ENCODE peak calls at places on chromosomes 1 and 21, in four cellular contexts. Q is K562, Z is IMR-90, G is SK-N-SH. R is an unnamed sample.

GRCh38 chr1:24295547-24295946 is 23.6 kb upstream of the GRHL3 start:
- DNase-seq in Q (no peak), Z (no peak), G (no peak), R (no peak)

GRCh38 chr1:76690784-76691183 is 176.5 kb upstream of the ST6GALNAC5 start:
- DNase-seq in Q (no peak), Z (no peak), G (no peak), R (peak; percentile 45)

GRCh38 chr1:153631047-153632022 is 2.5 kb upstream of the CHTOP start:
- DNase-seq in Q (no peak), Z (no peak), G (no peak), R (peak; percentile 51)

GRCh38 chr1:59078866-59079265 is 218.0 kb upstream of the FGGY start:
- DNase-seq in Q (no peak), Z (no peak), G (no peak), R (no peak)

GRCh38 chr1:2528966-2529750 is 905 bp downstream of the HES5 start:
- DNase-seq in Q (peak; percentile 73), Z (no peak), G (peak; percentile 71), R (peak; percentile 37)

GRCh38 chr1:33396188-33397124 is 34.4 kb downstream of the PHC2 start:
- DNase-seq in Q (peak; percentile 79), Z (no peak), G (no peak), R (no peak)

GRCh38 chr1:47558601-47559593 is 121.1 kb downstream of the FOXD2 start:
- DNase-seq in Q (no peak), Z (no peak), G (no peak), R (no peak)

GRCh38 chr1:216826206-216826605 is 103.0 kb upstream of the ESRRG start:
- DNase-seq in Q (no peak), Z (no peak), G (no peak), R (no peak)

GRCh38 chr1:24089027-24089742 is 22.8 kb downstream of the MYOM3 start:
- DNase-seq in Q (no peak), Z (no peak), G (no peak), R (no peak)

GRCh38 chr21:38863843-38864363 is 58.2 kb downstream of the ETS2 start:
- DNase-seq in Q (no peak), Z (no peak), G (no peak), R (no peak)

GRCh38 chr1:201370500-201370899 is 7.0 kb downstream of the TNNT2 start:
- DNase-seq in Q (no peak), Z (no peak), G (no peak), R (no peak)

GRCh38 chr1:160214481-160215140 is 9.4 kb downstream of the PEA15 start:
- DNase-seq in Q (no peak), Z (no peak), G (no peak), R (peak; percentile 40)

GRCh38 chr1:82195245-82195644 is 394.5 kb downstream of the ADGRL2 start:
- DNase-seq in Q (no peak), Z (no peak), G (no peak), R (no peak)

GRCh38 chr1:75338974-75339483 is 204.8 kb downstream of the LHX8 start:
- DNase-seq in Q (no peak), Z (no peak), G (no peak), R (no peak)

GRCh38 chr1:162196387-162196786 is 126.9 kb downstream of the NOS1AP start:
- DNase-seq in Q (no peak), Z (no peak), G (no peak), R (no peak)

GRCh38 chr1:32138965-32139364 is 31.1 kb downstream of the KPNA6 start:
- DNase-seq in Q (no peak), Z (peak; percentile 55), G (no peak), R (peak; percentile 51)

GRCh38 chr1:91609571-91609970 is 108.9 kb downstream of the CDC7 start:
- DNase-seq in Q (no peak), Z (peak; percentile 77), G (no peak), R (peak; percentile 55)

GRCh38 chr1:174407705-174408104 is 40.1 kb upstream of the GPR52 start:
- DNase-seq in Q (no peak), Z (no peak), G (no peak), R (peak; percentile 68)

GRCh38 chr1:236156512-236157208 is 14.3 kb downstream of the GPR137B start:
- DNase-seq in Q (no peak), Z (no peak), G (no peak), R (no peak)

GRCh38 chr1:68313736-68314594 is 81.6 kb upstream of the WLS start:
- DNase-seq in Q (no peak), Z (no peak), G (peak; percentile 43), R (peak; percentile 68)

GRCh38 chr1:53467391-53467790 is 8.2 kb downstream of the DMRTB1 start:
- DNase-seq in Q (no peak), Z (no peak), G (no peak), R (no peak)

GRCh38 chr21:29230541-29231275 is 68.0 kb upstream of the BACH1 start:
- DNase-seq in Q (no peak), Z (no peak), G (no peak), R (peak; percentile 27)

GRCh38 chr1:186218661-186219352 is 156.2 kb downstream of the TPR start:
- DNase-seq in Q (no peak), Z (no peak), G (no peak), R (no peak)

GRCh38 chr1:186220101-186220500 is 155.0 kb downstream of the TPR start:
- DNase-seq in Q (no peak), Z (no peak), G (no peak), R (no peak)

GRCh38 chr1:186225089-186225488 is 150.0 kb downstream of the TPR start:
- DNase-seq in Q (no peak), Z (no peak), G (no peak), R (peak; percentile 44)

GRCh38 chr1:186220911-186221310 is 154.1 kb downstream of the TPR start:
- DNase-seq in Q (no peak), Z (no peak), G (no peak), R (no peak)
- H3K9ac ChIP-seq in Q (no peak overlapping the region), Z (no peak overlapping the region), G (no peak overlapping the region), R (no peak overlapping the region)

DNA sequence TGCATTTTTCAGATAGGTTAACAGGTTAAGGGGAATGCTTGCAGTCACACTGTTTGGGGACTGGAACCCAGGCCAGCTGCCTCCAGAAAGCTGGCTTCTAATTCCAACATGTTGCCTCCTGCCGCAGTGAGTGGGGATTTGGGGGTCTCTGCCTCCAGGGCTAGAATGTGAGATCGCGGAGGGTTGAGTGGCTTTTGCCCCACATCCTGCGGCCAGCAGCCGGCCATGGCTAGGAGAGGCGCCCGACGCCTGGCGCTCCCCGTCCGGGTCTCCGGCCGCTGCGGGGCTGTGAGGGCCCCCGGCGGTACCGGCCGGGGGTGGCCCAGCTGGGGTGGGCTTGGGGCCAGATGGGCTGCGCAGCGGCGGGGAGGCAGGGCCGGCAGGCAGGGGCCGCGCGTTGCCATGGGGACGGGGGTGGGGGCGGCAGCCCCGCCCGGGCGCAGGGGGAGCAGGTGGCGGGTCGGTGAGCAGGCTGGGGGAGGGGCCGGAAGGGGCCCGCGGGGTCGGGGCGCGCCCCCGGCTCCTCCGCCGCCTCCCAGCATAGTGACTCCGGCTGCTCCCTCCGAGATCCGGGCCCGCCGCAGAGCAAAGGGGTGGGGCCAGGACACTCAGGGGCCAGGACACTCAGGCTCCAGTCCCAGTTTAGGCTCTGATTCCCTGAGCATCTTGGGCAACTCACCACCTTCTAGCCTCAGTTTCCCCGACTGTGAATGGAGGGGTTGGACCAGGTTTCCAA is 68.5 kb upstream of the SSBP3 start:
- DNase-seq in Q (peak; percentile 94), Z (no peak), G (peak; percentile 86), R (no peak)
- H3K4me1 ChIP-seq in Q (peaks cover 23% of the 10 kb centered on the region), Z (no peaks in the 10 kb centered on the region), G (no peaks in the 10 kb centered on the region), R (peaks cover 3% of the 10 kb centered on the region)

DNA sequence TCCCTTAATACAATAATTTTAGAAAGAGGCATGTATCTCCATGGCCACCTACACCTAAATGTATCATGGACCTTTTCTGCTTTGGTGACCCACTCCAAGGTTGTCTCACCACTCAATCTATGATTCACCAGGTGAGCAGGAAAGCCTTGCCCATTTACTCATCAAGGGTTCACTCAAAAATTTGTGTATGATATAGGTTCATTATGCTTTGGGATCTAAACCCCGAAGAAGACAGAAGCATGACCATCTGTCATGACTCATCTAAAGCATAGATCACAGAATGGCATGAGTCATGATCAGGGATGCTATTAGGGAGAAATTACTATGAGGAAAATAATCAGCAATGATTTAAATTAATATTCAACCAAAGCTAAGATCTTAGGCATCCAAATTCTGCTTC is 38.5 kb downstream of the PYHIN1 start:
- DNase-seq in Q (no peak), Z (no peak), G (no peak), R (no peak)
- H3K9ac ChIP-seq in Q (no peak overlapping the region), Z (no peak overlapping the region), G (no peak overlapping the region), R (no peak overlapping the region)

GRCh38 chr1:12402844-12403243 is 173.0 kb downstream of the VPS13D start:
- DNase-seq in Q (no peak), Z (no peak), G (no peak), R (no peak)
- H3K4me1 ChIP-seq in Q (peaks cover 20% of the 10 kb centered on the region), Z (peaks cover 22% of the 10 kb centered on the region), G (peaks cover 4% of the 10 kb centered on the region), R (peaks cover 56% of the 10 kb centered on the region)

DNA sequence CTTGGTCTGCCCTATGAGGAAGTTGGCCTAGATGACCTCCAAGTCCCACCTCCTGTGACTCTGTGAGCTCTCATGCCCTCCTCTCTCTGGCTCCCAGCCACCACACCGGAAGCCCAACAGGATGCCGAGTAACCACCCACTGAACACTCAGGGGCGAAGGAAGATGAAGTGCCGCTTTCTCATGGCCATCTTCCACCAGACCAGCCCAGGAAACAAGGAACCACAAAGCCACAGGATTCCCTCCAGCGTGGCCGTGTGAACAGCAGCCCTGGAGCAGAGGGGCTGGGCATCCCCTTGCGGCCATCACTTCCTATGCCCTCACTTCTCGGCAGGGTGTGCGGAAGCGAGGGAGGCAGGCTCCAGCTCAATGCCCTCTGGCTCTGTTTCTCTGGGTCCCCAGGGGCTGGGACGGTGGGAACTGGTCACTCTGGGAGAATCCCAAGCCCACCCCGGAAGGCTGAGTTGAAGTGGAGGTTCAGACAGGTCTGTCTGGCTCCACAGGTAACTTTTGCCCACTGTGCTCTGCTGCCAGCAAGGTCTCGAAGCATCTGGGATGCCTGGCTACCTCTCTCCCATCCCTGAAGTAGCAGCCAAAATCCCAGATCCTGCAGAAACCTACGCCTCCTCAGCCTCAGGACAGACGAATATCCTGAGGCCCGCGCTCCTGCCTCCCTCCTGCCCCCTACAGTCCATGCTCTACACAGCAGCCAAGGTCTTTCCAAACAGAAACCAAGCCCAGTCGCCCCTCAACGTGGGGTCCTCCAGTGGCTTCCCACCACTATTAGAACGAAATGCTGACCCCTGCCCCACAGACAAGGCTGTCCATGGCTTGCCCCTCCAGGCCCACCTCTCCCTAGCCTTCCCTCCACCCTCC is 44.2 kb upstream of the ECE1 start:
- DNase-seq in Q (peak; percentile 65), Z (peak; percentile 86), G (peak; percentile 59), R (peak; percentile 85)
- H3K9ac ChIP-seq in Q (peak overlapping the region; percentile 87), Z (peak overlapping the region; percentile 80), G (peak overlapping the region; percentile 57), R (peak overlapping the region; percentile 75)

GRCh38 chr1:109983380-109984189 is 980 bp upstream of the AHCYL1 start:
- DNase-seq in Q (no peak), Z (no peak), G (no peak), R (peak; percentile 66)
- H3K4me1 ChIP-seq in Q (peaks cover 52% of the 10 kb centered on the region), Z (peaks cover 27% of the 10 kb centered on the region), G (peaks cover 24% of the 10 kb centered on the region), R (peaks cover 83% of the 10 kb centered on the region)